ENCODE peak calls at places on chromosomes 7 and 10, in seven cellular contexts. One of them, this sample, is unnamed.

GRCh38 chr10:4227581-4227980 is 442.6 kb upstream of the KLF6 start:
- DNase-seq in keratinocyte: no peak
- DNase-seq in neural progenitor cell: no peak
- DNase-seq in gastrocnemius medialis: no peak
- DNase-seq in stomach: no peak
- DNase-seq in osteoblast: no peak
- DNase-seq in psoas muscle: no peak
- DNase-seq in this sample: no peak

GRCh38 chr10:70573599-70574506 is 28.7 kb downstream of the PRF1 start:
- DNase-seq in keratinocyte: no peak
- DNase-seq in neural progenitor cell: no peak
- DNase-seq in gastrocnemius medialis: no peak
- DNase-seq in stomach: no peak
- DNase-seq in osteoblast: peak; percentile 46
- DNase-seq in psoas muscle: no peak
- DNase-seq in this sample: no peak

GRCh38 chr10:50497758-50498157 is 126.0 kb downstream of the SGMS1 start:
- DNase-seq in keratinocyte: no peak
- DNase-seq in neural progenitor cell: no peak
- DNase-seq in gastrocnemius medialis: no peak
- DNase-seq in stomach: no peak
- DNase-seq in osteoblast: peak; percentile 22
- DNase-seq in psoas muscle: no peak
- DNase-seq in this sample: no peak

GRCh38 chr10:15313844-15314243 is 57.2 kb downstream of the FAM171A1 start:
- DNase-seq in keratinocyte: no peak
- DNase-seq in neural progenitor cell: no peak
- DNase-seq in gastrocnemius medialis: no peak
- DNase-seq in stomach: no peak
- DNase-seq in osteoblast: no peak
- DNase-seq in psoas muscle: no peak
- DNase-seq in this sample: no peak

GRCh38 chr7:111343017-111343416 is 219.3 kb downstream of the IMMP2L start:
- DNase-seq in keratinocyte: no peak
- DNase-seq in neural progenitor cell: no peak
- DNase-seq in gastrocnemius medialis: no peak
- DNase-seq in stomach: no peak
- DNase-seq in osteoblast: no peak
- DNase-seq in psoas muscle: no peak
- DNase-seq in this sample: no peak

GRCh38 chr7:132776105-132776504 is 199.8 kb upstream of the PLXNA4 start:
- DNase-seq in keratinocyte: no peak
- DNase-seq in neural progenitor cell: no peak
- DNase-seq in gastrocnemius medialis: no peak
- DNase-seq in stomach: no peak
- DNase-seq in osteoblast: no peak
- DNase-seq in psoas muscle: no peak
- DNase-seq in this sample: no peak

GRCh38 chr7:3937146-3937545 is 636.1 kb downstream of the SDK1 start:
- DNase-seq in keratinocyte: no peak
- DNase-seq in neural progenitor cell: no peak
- DNase-seq in gastrocnemius medialis: no peak
- DNase-seq in stomach: no peak
- DNase-seq in osteoblast: no peak
- DNase-seq in psoas muscle: no peak
- DNase-seq in this sample: no peak

GRCh38 chr10:2077231-2077630 is 339.9 kb upstream of the ADARB2 start:
- DNase-seq in keratinocyte: no peak
- DNase-seq in neural progenitor cell: no peak
- DNase-seq in gastrocnemius medialis: no peak
- DNase-seq in stomach: no peak
- DNase-seq in osteoblast: no peak
- DNase-seq in psoas muscle: no peak
- DNase-seq in this sample: no peak

GRCh38 chr10:126207313-126207771 is 180.9 kb downstream of the ADAM12 start:
- DNase-seq in keratinocyte: no peak
- DNase-seq in neural progenitor cell: no peak
- DNase-seq in gastrocnemius medialis: no peak
- DNase-seq in stomach: no peak
- DNase-seq in osteoblast: no peak
- DNase-seq in psoas muscle: no peak
- DNase-seq in this sample: no peak

GRCh38 chr7:158814637-158815036 is 14.7 kb downstream of the ESYT2 start:
- DNase-seq in keratinocyte: no peak
- DNase-seq in neural progenitor cell: no peak
- DNase-seq in gastrocnemius medialis: no peak
- DNase-seq in stomach: no peak
- DNase-seq in osteoblast: no peak
- DNase-seq in psoas muscle: no peak
- DNase-seq in this sample: no peak

GRCh38 chr7:3825491-3825890 is 524.4 kb downstream of the SDK1 start:
- DNase-seq in keratinocyte: no peak
- DNase-seq in neural progenitor cell: no peak
- DNase-seq in gastrocnemius medialis: no peak
- DNase-seq in stomach: no peak
- DNase-seq in osteoblast: no peak
- DNase-seq in psoas muscle: no peak
- DNase-seq in this sample: no peak

GRCh38 chr10:71241114-71241898 is 28.9 kb downstream of the UNC5B start:
- DNase-seq in keratinocyte: no peak
- DNase-seq in neural progenitor cell: no peak
- DNase-seq in gastrocnemius medialis: no peak
- DNase-seq in stomach: no peak
- DNase-seq in osteoblast: peak; percentile 84
- DNase-seq in psoas muscle: no peak
- DNase-seq in this sample: no peak

GRCh38 chr7:108455833-108456677 is at the start of gene NRCAM:
- DNase-seq in keratinocyte: no peak
- DNase-seq in neural progenitor cell: peak; percentile 95
- DNase-seq in gastrocnemius medialis: no peak
- DNase-seq in stomach: peak; percentile 44
- DNase-seq in osteoblast: peak; percentile 89
- DNase-seq in psoas muscle: peak; percentile 32
- DNase-seq in this sample: peak; percentile 57

GRCh38 chr7:36999851-37000480 is 275.7 kb upstream of the AOAH start:
- DNase-seq in keratinocyte: no peak
- DNase-seq in neural progenitor cell: no peak
- DNase-seq in gastrocnemius medialis: no peak
- DNase-seq in stomach: no peak
- DNase-seq in osteoblast: no peak
- DNase-seq in psoas muscle: no peak
- DNase-seq in this sample: no peak

GRCh38 chr7:149071641-149072437 is 18.7 kb downstream of the ZNF786 start:
- DNase-seq in keratinocyte: no peak
- DNase-seq in neural progenitor cell: peak; percentile 78
- DNase-seq in gastrocnemius medialis: no peak
- DNase-seq in stomach: no peak
- DNase-seq in osteoblast: no peak
- DNase-seq in psoas muscle: peak; percentile 27
- DNase-seq in this sample: no peak

GRCh38 chr7:55499591-55499990 is 72.7 kb downstream of the VOPP1 start:
- DNase-seq in keratinocyte: no peak
- DNase-seq in neural progenitor cell: no peak
- DNase-seq in gastrocnemius medialis: no peak
- DNase-seq in stomach: no peak
- DNase-seq in osteoblast: no peak
- DNase-seq in psoas muscle: no peak
- DNase-seq in this sample: no peak

GRCh38 chr10:24873281-24873683 is 79.1 kb downstream of the PRTFDC1 start:
- DNase-seq in keratinocyte: no peak
- DNase-seq in neural progenitor cell: no peak
- DNase-seq in gastrocnemius medialis: no peak
- DNase-seq in stomach: no peak
- DNase-seq in osteoblast: peak; percentile 88
- DNase-seq in psoas muscle: no peak
- DNase-seq in this sample: no peak

GRCh38 chr10:103666109-103666508 is 172.6 kb downstream of the NEURL1 start:
- DNase-seq in keratinocyte: no peak
- DNase-seq in neural progenitor cell: no peak
- DNase-seq in gastrocnemius medialis: no peak
- DNase-seq in stomach: no peak
- DNase-seq in osteoblast: peak; percentile 96
- DNase-seq in psoas muscle: no peak
- DNase-seq in this sample: no peak

GRCh38 chr10:14074062-14074884 is 256.5 kb downstream of the FRMD4A start:
- DNase-seq in keratinocyte: peak; percentile 98
- DNase-seq in neural progenitor cell: no peak
- DNase-seq in gastrocnemius medialis: peak; percentile 73
- DNase-seq in stomach: peak; percentile 75
- DNase-seq in osteoblast: peak; percentile 92
- DNase-seq in psoas muscle: peak; percentile 89
- DNase-seq in this sample: peak; percentile 98

GRCh38 chr7:3380034-3380433 is 79.0 kb downstream of the SDK1 start:
- DNase-seq in keratinocyte: no peak
- DNase-seq in neural progenitor cell: no peak
- DNase-seq in gastrocnemius medialis: no peak
- DNase-seq in stomach: no peak
- DNase-seq in osteoblast: no peak
- DNase-seq in psoas muscle: no peak
- DNase-seq in this sample: no peak

GRCh38 chr7:103487419-103487818 is 41.4 kb upstream of the SLC26A5 start:
- DNase-seq in keratinocyte: no peak
- DNase-seq in neural progenitor cell: no peak
- DNase-seq in gastrocnemius medialis: no peak
- DNase-seq in stomach: no peak
- DNase-seq in osteoblast: no peak
- DNase-seq in psoas muscle: no peak
- DNase-seq in this sample: no peak

GRCh38 chr10:113550365-113550764 is 2.5 kb upstream of the HABP2 start:
- DNase-seq in keratinocyte: peak; percentile 2
- DNase-seq in neural progenitor cell: no peak
- DNase-seq in gastrocnemius medialis: no peak
- DNase-seq in stomach: no peak
- DNase-seq in osteoblast: no peak
- DNase-seq in psoas muscle: no peak
- DNase-seq in this sample: no peak

GRCh38 chr7:53311205-53311604 is 275.8 kb downstream of the POM121L12 start:
- DNase-seq in keratinocyte: no peak
- DNase-seq in neural progenitor cell: no peak
- DNase-seq in gastrocnemius medialis: no peak
- DNase-seq in stomach: no peak
- DNase-seq in osteoblast: no peak
- DNase-seq in psoas muscle: no peak
- DNase-seq in this sample: no peak

GRCh38 chr10:123997486-123998196 is 95.8 kb downstream of the CHST15 start:
- DNase-seq in keratinocyte: peak; percentile 76
- DNase-seq in neural progenitor cell: no peak
- DNase-seq in gastrocnemius medialis: no peak
- DNase-seq in stomach: no peak
- DNase-seq in osteoblast: peak; percentile 97
- DNase-seq in psoas muscle: no peak
- DNase-seq in this sample: peak; percentile 80

GRCh38 chr7:85630904-85631582 is 444.2 kb upstream of the SEMA3D start:
- DNase-seq in keratinocyte: no peak
- DNase-seq in neural progenitor cell: peak; percentile 51
- DNase-seq in gastrocnemius medialis: no peak
- DNase-seq in stomach: no peak
- DNase-seq in osteoblast: no peak
- DNase-seq in psoas muscle: no peak
- DNase-seq in this sample: no peak

DNA sequence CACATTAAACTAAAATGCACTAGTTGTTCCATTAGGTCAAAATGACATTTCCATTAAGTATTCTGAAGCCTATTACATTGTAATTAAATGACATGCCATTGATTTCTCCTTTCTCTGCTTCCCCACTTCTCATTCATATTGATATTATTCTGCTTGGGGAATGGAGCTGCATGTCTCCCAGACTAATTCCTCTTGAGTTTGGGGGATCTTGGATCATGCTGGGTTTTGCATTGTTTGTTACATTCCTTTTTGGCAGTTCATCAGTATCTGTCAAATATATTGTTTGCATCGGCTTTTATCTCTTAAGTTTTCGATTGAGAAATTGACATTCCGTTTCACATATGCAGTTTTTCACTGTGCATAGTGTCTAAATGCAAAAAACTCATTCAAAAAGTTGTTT is 65.1 kb upstream of the CYP26C1 start:
- DNase-seq in keratinocyte: no peak
- DNase-seq in neural progenitor cell: no peak
- DNase-seq in gastrocnemius medialis: no peak
- DNase-seq in stomach: no peak
- DNase-seq in osteoblast: no peak
- DNase-seq in psoas muscle: no peak
- DNase-seq in this sample: no peak
- TF ChIP-seq CTCF in keratinocyte: no peak
- TF ChIP-seq CTCF in neural progenitor cell: no peak
- TF ChIP-seq CTCF in gastrocnemius medialis: no peak
- TF ChIP-seq CTCF in stomach: no peak
- TF ChIP-seq CTCF in osteoblast: no peak
- TF ChIP-seq CTCF in psoas muscle: no peak
- TF ChIP-seq CTCF in this sample: no peak

GRCh38 chr10:128610113-128610512 is 483.9 kb upstream of the MKI67 start:
- DNase-seq in keratinocyte: no peak
- DNase-seq in neural progenitor cell: no peak
- DNase-seq in gastrocnemius medialis: no peak
- DNase-seq in stomach: no peak
- DNase-seq in osteoblast: no peak
- DNase-seq in psoas muscle: no peak
- DNase-seq in this sample: no peak

GRCh38 chr10:128606041-128606440 is 479.8 kb upstream of the MKI67 start:
- DNase-seq in keratinocyte: no peak
- DNase-seq in neural progenitor cell: no peak
- DNase-seq in gastrocnemius medialis: no peak
- DNase-seq in stomach: no peak
- DNase-seq in osteoblast: no peak
- DNase-seq in psoas muscle: no peak
- DNase-seq in this sample: no peak

GRCh38 chr10:128608791-128609190 is 482.6 kb upstream of the MKI67 start:
- DNase-seq in keratinocyte: no peak
- DNase-seq in neural progenitor cell: no peak
- DNase-seq in gastrocnemius medialis: no peak
- DNase-seq in stomach: no peak
- DNase-seq in osteoblast: no peak
- DNase-seq in psoas muscle: no peak
- DNase-seq in this sample: no peak

GRCh38 chr10:128612631-128613030 is 486.4 kb upstream of the MKI67 start:
- DNase-seq in keratinocyte: no peak
- DNase-seq in neural progenitor cell: no peak
- DNase-seq in gastrocnemius medialis: no peak
- DNase-seq in stomach: no peak
- DNase-seq in osteoblast: no peak
- DNase-seq in psoas muscle: no peak
- DNase-seq in this sample: no peak

GRCh38 chr10:128609460-128609859 is 483.2 kb upstream of the MKI67 start:
- DNase-seq in keratinocyte: no peak
- DNase-seq in neural progenitor cell: no peak
- DNase-seq in gastrocnemius medialis: no peak
- DNase-seq in stomach: no peak
- DNase-seq in osteoblast: no peak
- DNase-seq in psoas muscle: no peak
- DNase-seq in this sample: no peak
- H3K9me3 ChIP-seq in keratinocyte: no peaks in the 10 kb centered on the region
- H3K9me3 ChIP-seq in neural progenitor cell: no peaks in the 10 kb centered on the region
- H3K9me3 ChIP-seq in gastrocnemius medialis: no peaks in the 10 kb centered on the region
- H3K9me3 ChIP-seq in stomach: no peaks in the 10 kb centered on the region
- H3K9me3 ChIP-seq in osteoblast: no peaks in the 10 kb centered on the region
- H3K9me3 ChIP-seq in psoas muscle: no peaks in the 10 kb centered on the region
- H3K9me3 ChIP-seq in this sample: no peaks in the 10 kb centered on the region

GRCh38 chr7:138645284-138645683 is 55.9 kb downstream of the SVOPL start:
- DNase-seq in keratinocyte: no peak
- DNase-seq in neural progenitor cell: peak; percentile 30
- DNase-seq in gastrocnemius medialis: no peak
- DNase-seq in stomach: no peak
- DNase-seq in osteoblast: no peak
- DNase-seq in psoas muscle: no peak
- DNase-seq in this sample: no peak
- TF ChIP-seq CTCF in keratinocyte: no peak
- TF ChIP-seq CTCF in neural progenitor cell: peak; percentile 38
- TF ChIP-seq CTCF in gastrocnemius medialis: no peak
- TF ChIP-seq CTCF in stomach: no peak
- TF ChIP-seq CTCF in osteoblast: no peak
- TF ChIP-seq CTCF in psoas muscle: no peak
- TF ChIP-seq CTCF in this sample: no peak

GRCh38 chr7:57400531-57401155 is 49.3 kb upstream of the ZNF716 start:
- DNase-seq in keratinocyte: no peak
- DNase-seq in neural progenitor cell: no peak
- DNase-seq in gastrocnemius medialis: no peak
- DNase-seq in stomach: no peak
- DNase-seq in osteoblast: no peak
- DNase-seq in psoas muscle: no peak
- DNase-seq in this sample: peak; percentile 40
- H3K9me3 ChIP-seq in keratinocyte: peaks cover 10% of the 10 kb centered on the region
- H3K9me3 ChIP-seq in neural progenitor cell: peaks cover 9% of the 10 kb centered on the region
- H3K9me3 ChIP-seq in gastrocnemius medialis: no peaks in the 10 kb centered on the region
- H3K9me3 ChIP-seq in stomach: peaks cover 92% of the 10 kb centered on the region
- H3K9me3 ChIP-seq in osteoblast: no peaks in the 10 kb centered on the region
- H3K9me3 ChIP-seq in psoas muscle: no peaks in the 10 kb centered on the region
- H3K9me3 ChIP-seq in this sample: peaks cover 7% of the 10 kb centered on the region

This sample was measured in RWPE2.